ENCODE peak calls at places on chromosome 21, in nine cellular contexts. S, B, I, V, W, A, G, Y and H are unnamed samples.

GRCh38 chr21:35178098-35178497 is 129.0 kb upstream of the RUNX1 start:
- DNase-seq in B (no peak), Y (no peak), V (no peak), G (no peak), I (no peak), S (no peak), A (no peak), W (no peak), H (no peak)

GRCh38 chr21:29827236-29827635 is 112.6 kb downstream of the GRIK1 start:
- DNase-seq in V (no peak), B (no peak), S (no peak), I (no peak), G (no peak), W (no peak), Y (no peak), A (no peak), H (no peak)

GRCh38 chr21:42526379-42526727 is 12.7 kb downstream of the SLC37A1 start:
- DNase-seq in A (peak; percentile 75), S (no peak), V (no peak), B (no peak), I (no peak), G (no peak), W (no peak), Y (no peak), H (no peak)

GRCh38 chr21:40886931-40887330 is 40.0 kb upstream of the DSCAM start:
- DNase-seq in A (no peak), Y (no peak), W (no peak), G (no peak), S (no peak), V (no peak), I (no peak), B (no peak), H (no peak)

GRCh38 chr21:42652527-42653491 is 612 bp upstream of the PDE9A start:
- DNase-seq in W (no peak), B (peak; percentile 66), V (no peak), S (peak; percentile 47), Y (no peak), G (peak; percentile 98), I (no peak), A (peak; percentile 58), H (peak; percentile 52)

GRCh38 chr21:16353764-16354163 is 624.0 kb downstream of the USP25 start:
- DNase-seq in G (no peak), V (no peak), A (no peak), I (peak; percentile 7), W (no peak), B (no peak), S (no peak), Y (no peak), H (no peak)

GRCh38 chr21:41745971-41746743 is 20.7 kb downstream of the RIPK4 start:
- DNase-seq in W (peak; percentile 39), V (no peak), A (no peak), Y (no peak), S (no peak), G (no peak), I (no peak), B (peak; percentile 44), H (no peak)

GRCh38 chr21:36446296-36446695 is 33.6 kb downstream of the CLDN14 start:
- DNase-seq in V (no peak), A (no peak), B (no peak), G (no peak), I (no peak), Y (no peak), S (no peak), W (no peak), H (no peak)

GRCh38 chr21:31364265-31364945 is 20.3 kb upstream of the TIAM1 start:
- DNase-seq in G (no peak), I (peak; percentile 25), Y (no peak), A (no peak), S (no peak), B (no peak), W (no peak), V (no peak), H (no peak)

GRCh38 chr21:43994085-43994484 is 18.0 kb upstream of the TRAPPC10 start:
- DNase-seq in V (no peak), B (no peak), W (no peak), A (no peak), I (no peak), G (no peak), Y (no peak), S (no peak), H (no peak)

GRCh38 chr21:23488245-23488644 is 2119.0 kb downstream of the MRPL39 start:
- DNase-seq in Y (no peak), I (no peak), B (no peak), A (no peak), G (no peak), W (no peak), V (no peak), S (no peak), H (no peak)

GRCh38 chr21:33149166-33149565 is 79.2 kb downstream of the OLIG1 start:
- DNase-seq in G (no peak), W (no peak), I (no peak), A (no peak), S (no peak), V (no peak), B (no peak), Y (no peak), H (no peak)

GRCh38 chr21:37783016-37783415 is 133.2 kb downstream of the KCNJ6 start:
- DNase-seq in S (no peak), G (no peak), B (no peak), W (no peak), I (no peak), V (no peak), Y (no peak), A (no peak), H (no peak)

GRCh38 chr21:37790905-37791304 is 125.4 kb downstream of the KCNJ6 start:
- DNase-seq in V (no peak), S (no peak), B (no peak), A (no peak), Y (no peak), W (no peak), G (no peak), I (no peak), H (no peak)

GRCh38 chr21:37784591-37785318 is 131.5 kb downstream of the KCNJ6 start:
- DNase-seq in S (no peak), Y (no peak), A (no peak), G (no peak), I (no peak), W (no peak), B (no peak), V (no peak), H (no peak)

GRCh38 chr21:37788503-37788902 is 127.8 kb downstream of the KCNJ6 start:
- DNase-seq in S (no peak), B (no peak), A (no peak), Y (no peak), W (no peak), G (no peak), V (no peak), I (no peak), H (no peak)

GRCh38 chr21:37787456-37787855 is 128.8 kb downstream of the KCNJ6 start:
- DNase-seq in Y (no peak), W (no peak), S (peak; percentile 5), G (no peak), B (no peak), A (no peak), I (no peak), V (no peak), H (peak; percentile 76)
- TF ChIP-seq MAX in Y (no peak), W (no peak), S (no peak), G (no peak), B (no peak), A (no peak), I (no peak), V (no peak), H (no peak)

GRCh38 chr21:45029968-45030636 is 44.3 kb upstream of the ADARB1 start:
- DNase-seq in V (no peak), B (peak; percentile 42), Y (no peak), W (no peak), S (no peak), G (peak; percentile 79), I (no peak), A (no peak), H (no peak)
- TF ChIP-seq MAX in V (no peak), B (no peak), Y (no peak), W (no peak), S (no peak), G (no peak), I (no peak), A (no peak), H (no peak)

GRCh38 chr21:45748593-45748992 is 105.1 kb downstream of the PCBP3 start:
- DNase-seq in I (no peak), Y (no peak), B (no peak), G (no peak), W (no peak), A (no peak), S (no peak), V (no peak), H (no peak)
- TF ChIP-seq MAX in I (no peak), Y (no peak), B (no peak), G (no peak), W (no peak), A (no peak), S (no peak), V (no peak), H (no peak)

GRCh38 chr21:45178072-45178608 is 103.8 kb downstream of the ADARB1 start:
- DNase-seq in S (no peak), W (no peak), B (no peak), A (no peak), I (no peak), G (no peak), V (no peak), Y (no peak), H (no peak)

GRCh38 chr21:45178971-45179370 is 104.6 kb downstream of the ADARB1 start:
- DNase-seq in V (no peak), S (no peak), Y (no peak), G (no peak), W (no peak), A (no peak), I (no peak), B (no peak), H (no peak)

GRCh38 chr21:45180289-45180599 is 105.9 kb downstream of the ADARB1 start:
- DNase-seq in W (no peak), Y (no peak), V (no peak), I (no peak), S (no peak), A (no peak), B (no peak), G (no peak), H (no peak)

GRCh38 chr21:45177039-45177438 is 102.7 kb downstream of the ADARB1 start:
- DNase-seq in S (no peak), Y (no peak), G (no peak), V (no peak), W (no peak), B (no peak), I (no peak), A (no peak), H (no peak)

DNA sequence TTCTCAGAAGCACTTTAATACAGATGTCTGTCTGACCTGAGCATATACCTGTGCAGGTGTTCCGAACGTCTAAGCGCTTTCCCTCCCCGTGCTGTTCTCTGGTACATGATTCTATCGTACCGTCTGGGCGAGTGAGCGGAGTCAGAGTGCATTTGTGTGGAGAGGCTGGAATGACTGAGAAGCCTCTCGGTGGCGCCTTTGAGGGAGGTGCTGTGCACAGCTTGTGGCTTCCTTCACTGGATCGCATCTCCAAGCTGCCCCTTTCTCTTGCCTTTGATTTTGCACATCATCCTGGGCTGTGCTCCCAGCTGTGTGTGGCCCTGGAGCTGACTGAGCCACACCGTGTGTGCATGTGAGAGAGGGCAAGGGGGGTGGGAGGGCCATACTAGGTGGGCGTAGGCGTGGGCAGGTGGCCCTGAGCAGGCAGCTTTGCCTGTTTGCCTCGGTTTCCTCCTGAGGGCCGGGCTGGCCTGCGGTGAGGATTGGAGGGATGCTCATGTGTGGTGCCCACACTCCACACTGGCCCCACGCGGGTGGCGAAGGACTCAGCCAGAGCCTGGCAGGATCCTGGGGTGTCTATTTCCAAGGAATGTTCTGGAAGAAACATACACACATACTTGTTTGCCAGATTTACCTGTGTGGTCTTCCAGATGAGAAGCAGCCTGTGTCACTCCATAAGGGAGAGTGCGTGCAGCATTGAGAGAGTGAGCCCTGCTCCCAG is 105.3 kb downstream of the ADARB1 start:
- DNase-seq in Y (no peak), G (no peak), W (no peak), A (no peak), B (no peak), S (no peak), I (no peak), V (no peak), H (no peak)
- TF ChIP-seq MAX in Y (no peak), G (no peak), W (no peak), A (no peak), B (no peak), S (no peak), I (no peak), V (no peak), H (no peak)